ENCODE peak calls at places on chromosome 17, in nine cellular contexts. Q is astrocyte of the cerebellum; X is HFF-Myc; H is activated T-helper 1 cell treated with Interleukin-2 at 50 U/mL for 16 hours; B is NCI-H2029; Z is CD4-positive, alpha-beta memory T cell; T is lung microvascular endothelial cell; J is LoVo; O is fibroblast of lung. R is an unnamed sample.

GRCh38 chr17:59377410-59377809 is 46.0 kb downstream of the YPEL2 start:
- DNase-seq in Q (no peak), X (no peak), H (no peak), B (peak), Z (no peak), T (peak), J (no peak), O (peak), R (no peak)

GRCh38 chr17:80212962-80213650 is 7.0 kb downstream of the SGSH start:
- DNase-seq in Q (no peak), X (no peak), H (no peak), B (no peak), Z (no peak), T (no peak), J (no peak), O (no peak), R (no peak)

GRCh38 chr17:18980682-18981384 is 23.7 kb downstream of the FAM83G start:
- DNase-seq in Q (no peak), X (no peak), H (no peak), B (no peak), Z (no peak), T (no peak), J (no peak), O (peak), R (no peak)

GRCh38 chr17:40076595-40076994 is 13.8 kb downstream of the THRA start:
- DNase-seq in Q (no peak), X (no peak), H (no peak), B (no peak), Z (no peak), T (no peak), J (no peak), O (no peak), R (no peak)

GRCh38 chr17:31496601-31497000 is 105.1 kb downstream of the RAB11FIP4 start:
- DNase-seq in Q (no peak), X (no peak), H (no peak), B (no peak), Z (no peak), T (no peak), J (no peak), O (no peak), R (no peak)

GRCh38 chr17:68491864-68492263 is 20.4 kb upstream of the PRKAR1A start:
- DNase-seq in Q (no peak), X (no peak), H (no peak), B (peak), Z (no peak), T (no peak), J (no peak), O (no peak), R (no peak)

GRCh38 chr17:82160081-82160480 is 52.6 kb downstream of the CCDC57 start:
- DNase-seq in Q (no peak), X (no peak), H (no peak), B (no peak), Z (no peak), T (peak), J (no peak), O (no peak), R (no peak)

GRCh38 chr17:48261297-48261880 is 153.8 kb downstream of the SNX11 start:
- DNase-seq in Q (no peak), X (no peak), H (no peak), B (peak), Z (no peak), T (peak), J (peak), O (no peak), R (no peak)

GRCh38 chr17:79839363-79840203 is at the start of gene CBX4:
- DNase-seq in Q (peak), X (no peak), H (peak), B (peak), Z (peak), T (peak), J (peak), O (peak), R (peak)

GRCh38 chr17:8310601-8311123 is 621 bp downstream of the ARHGEF15 start:
- DNase-seq in Q (no peak), X (no peak), H (no peak), B (no peak), Z (no peak), T (peak), J (no peak), O (no peak), R (no peak)

GRCh38 chr17:7720125-7720524 is 2.6 kb downstream of the DNAH2 start:
- DNase-seq in Q (no peak), X (no peak), H (no peak), B (no peak), Z (no peak), T (no peak), J (no peak), O (no peak), R (no peak)

GRCh38 chr17:57665696-57666095 is 79.4 kb downstream of the CCDC182 start:
- DNase-seq in Q (no peak), X (no peak), H (no peak), B (no peak), Z (no peak), T (no peak), J (no peak), O (no peak), R (no peak)

GRCh38 chr17:29049541-29050150 is 6.7 kb downstream of the PIPOX start:
- DNase-seq in Q (no peak), X (no peak), H (no peak), B (no peak), Z (no peak), T (no peak), J (no peak), O (no peak), R (no peak)

GRCh38 chr17:65855245-65855644 is 293.8 kb upstream of the AXIN2 start:
- DNase-seq in Q (no peak), X (no peak), H (no peak), B (no peak), Z (no peak), T (no peak), J (peak), O (peak), R (no peak)

GRCh38 chr17:80673152-80673920 is 128.7 kb downstream of the RPTOR start:
- DNase-seq in Q (no peak), X (no peak), H (no peak), B (peak), Z (no peak), T (no peak), J (no peak), O (peak), R (no peak)

GRCh38 chr17:75364078-75364477 is 41.4 kb downstream of the GRB2 start:
- DNase-seq in Q (peak), X (peak), H (no peak), B (no peak), Z (no peak), T (no peak), J (peak), O (peak), R (no peak)

GRCh38 chr17:29764748-29765147 is 142.0 kb upstream of the CORO6 start:
- DNase-seq in Q (no peak), X (no peak), H (no peak), B (no peak), Z (no peak), T (no peak), J (no peak), O (no peak), R (no peak)

GRCh38 chr17:59607817-59608403 is 11.8 kb upstream of the CLTC start:
- DNase-seq in Q (no peak), X (no peak), H (no peak), B (no peak), Z (peak), T (no peak), J (no peak), O (no peak), R (no peak)

GRCh38 chr17:75073618-75074047 is 14.1 kb upstream of the SLC16A5 start:
- DNase-seq in Q (no peak), X (no peak), H (no peak), B (no peak), Z (no peak), T (no peak), J (no peak), O (no peak), R (no peak)

GRCh38 chr17:388087-388486 is 35.5 kb upstream of the RPH3AL start:
- DNase-seq in Q (no peak), X (no peak), H (no peak), B (no peak), Z (no peak), T (no peak), J (no peak), O (no peak), R (no peak)

GRCh38 chr17:73520369-73520761 is 123.9 kb downstream of the SDK2 start:
- DNase-seq in Q (no peak), X (no peak), H (no peak), B (no peak), Z (no peak), T (no peak), J (no peak), O (no peak), R (no peak)

GRCh38 chr17:71983828-71984227 is 137.0 kb upstream of the SOX9 start:
- DNase-seq in Q (no peak), X (no peak), H (no peak), B (no peak), Z (no peak), T (no peak), J (no peak), O (no peak), R (no peak)

GRCh38 chr17:82300707-82301270 is 16.6 kb downstream of the CD7 start:
- DNase-seq in Q (no peak), X (no peak), H (peak), B (no peak), Z (peak), T (peak), J (peak), O (peak), R (no peak)

GRCh38 chr17:62660629-62661118 is 33.2 kb downstream of the MRC2 start:
- DNase-seq in Q (no peak), X (no peak), H (no peak), B (no peak), Z (no peak), T (no peak), J (no peak), O (no peak), R (no peak)

GRCh38 chr17:73203135-73203787 is 10.4 kb downstream of the COG1 start:
- DNase-seq in Q (no peak), X (no peak), H (no peak), B (peak), Z (no peak), T (peak), J (peak), O (peak), R (no peak)